ENCODE peak calls at places on chromosomes 11 and 22, in six cellular contexts. One of them, this sample, is unnamed.

GRCh38 chr22:20015971-20016733 is 471 bp downstream of the ARVCF start:
- DNase-seq in astrocyte of the hippocampus: peak; percentile 42
- DNase-seq in GM13977: no peak
- DNase-seq in SJSA1: no peak
- DNase-seq in activated CD4-positive, CD25-positive, alpha-beta regulatory T cell: no peak
- DNase-seq in SW480: peak; percentile 36
- DNase-seq in this sample: peak; percentile 76

GRCh38 chr11:65366340-65366773 is 11.8 kb downstream of the TIGD3 start:
- DNase-seq in SJSA1: no peak
- DNase-seq in SW480: peak; percentile 91
- DNase-seq in astrocyte of the hippocampus: peak; percentile 82
- DNase-seq in activated CD4-positive, CD25-positive, alpha-beta regulatory T cell: no peak
- DNase-seq in GM13977: peak; percentile 82
- DNase-seq in this sample: peak; percentile 91

GRCh38 chr11:1453611-1454386 is 32.8 kb downstream of the MOB2 start:
- DNase-seq in astrocyte of the hippocampus: no peak
- DNase-seq in activated CD4-positive, CD25-positive, alpha-beta regulatory T cell: no peak
- DNase-seq in SJSA1: no peak
- DNase-seq in GM13977: peak; percentile 89
- DNase-seq in SW480: no peak
- DNase-seq in this sample: peak; percentile 85

GRCh38 chr22:49616356-49617231 is 211.1 kb downstream of the BRD1 start:
- DNase-seq in GM13977: no peak
- DNase-seq in SW480: no peak
- DNase-seq in activated CD4-positive, CD25-positive, alpha-beta regulatory T cell: no peak
- DNase-seq in SJSA1: no peak
- DNase-seq in astrocyte of the hippocampus: no peak
- DNase-seq in this sample: no peak

GRCh38 chr11:693415-693831 is 1.6 kb downstream of the DEAF1 start:
- DNase-seq in GM13977: no peak
- DNase-seq in SW480: no peak
- DNase-seq in activated CD4-positive, CD25-positive, alpha-beta regulatory T cell: no peak
- DNase-seq in SJSA1: no peak
- DNase-seq in astrocyte of the hippocampus: peak; percentile 25
- DNase-seq in this sample: no peak

GRCh38 chr11:68116126-68116525 is 5.1 kb downstream of the CHKA start:
- DNase-seq in astrocyte of the hippocampus: no peak
- DNase-seq in SW480: no peak
- DNase-seq in SJSA1: no peak
- DNase-seq in activated CD4-positive, CD25-positive, alpha-beta regulatory T cell: no peak
- DNase-seq in GM13977: no peak
- DNase-seq in this sample: no peak

GRCh38 chr11:77126156-77126775 is 1.8 kb upstream of the MYO7A start:
- DNase-seq in SW480: no peak
- DNase-seq in GM13977: no peak
- DNase-seq in activated CD4-positive, CD25-positive, alpha-beta regulatory T cell: no peak
- DNase-seq in astrocyte of the hippocampus: peak; percentile 16
- DNase-seq in SJSA1: no peak
- DNase-seq in this sample: peak; percentile 29

GRCh38 chr22:38298312-38299000 is 18.8 kb downstream of the CSNK1E start:
- DNase-seq in SJSA1: no peak
- DNase-seq in SW480: no peak
- DNase-seq in astrocyte of the hippocampus: peak; percentile 97
- DNase-seq in GM13977: peak; percentile 58
- DNase-seq in activated CD4-positive, CD25-positive, alpha-beta regulatory T cell: peak; percentile 15
- DNase-seq in this sample: peak; percentile 53

GRCh38 chr22:42330953-42331525 is 60.6 kb upstream of the TCF20 start:
- DNase-seq in GM13977: no peak
- DNase-seq in astrocyte of the hippocampus: peak; percentile 38
- DNase-seq in activated CD4-positive, CD25-positive, alpha-beta regulatory T cell: no peak
- DNase-seq in SW480: no peak
- DNase-seq in SJSA1: no peak
- DNase-seq in this sample: no peak

GRCh38 chr11:1836011-1836945 is 1.5 kb downstream of the SYT8 start:
- DNase-seq in SJSA1: no peak
- DNase-seq in SW480: no peak
- DNase-seq in activated CD4-positive, CD25-positive, alpha-beta regulatory T cell: no peak
- DNase-seq in astrocyte of the hippocampus: no peak
- DNase-seq in GM13977: no peak
- DNase-seq in this sample: no peak

GRCh38 chr11:19344661-19345518 is 104.1 kb upstream of the E2F8 start:
- DNase-seq in SW480: peak; percentile 80
- DNase-seq in astrocyte of the hippocampus: peak; percentile 77
- DNase-seq in GM13977: peak; percentile 76
- DNase-seq in SJSA1: no peak
- DNase-seq in activated CD4-positive, CD25-positive, alpha-beta regulatory T cell: no peak
- DNase-seq in this sample: peak; percentile 90

This sample was measured in GM23338.